ENCODE peak calls at places on chromosomes 16 and 17, in four cellular contexts. E is cardiac muscle cell, W is HuH-7, A is DMS79 treated with DMSO at 0.1 percent for 48 hours. M is an unnamed sample.

GRCh38 chr16:63617047-63617989 is 1504.5 kb downstream of the CDH11 start:
- DNase-seq in E (peak), W (no peak), A (no peak), M (peak)

GRCh38 chr16:23527961-23528634 is 17.8 kb upstream of the GGA2 start:
- DNase-seq in E (no peak), W (no peak), A (no peak), M (no peak)

GRCh38 chr16:15604460-15605390 is 38.2 kb downstream of the MARF1 start:
- DNase-seq in W (no peak), A (no peak), E (no peak), M (no peak)

GRCh38 chr17:16820979-16821543 is 131.0 kb downstream of the CCDC144A start:
- DNase-seq in A (no peak), W (no peak), E (no peak), M (no peak)

GRCh38 chr17:77376795-77377751 is 236.3 kb downstream of the SEC14L1 start:
- DNase-seq in E (no peak), A (no peak), W (no peak), M (no peak)

GRCh38 chr17:29341726-29342125 is 47.8 kb upstream of the NUFIP2 start:
- DNase-seq in W (no peak), E (no peak), A (no peak), M (no peak)

GRCh38 chr16:17343729-17344128 is 127.0 kb downstream of the XYLT1 start:
- DNase-seq in A (no peak), E (no peak), W (no peak), M (no peak)

GRCh38 chr17:38918129-38918913 is 7.1 kb upstream of the LASP1NB start:
- DNase-seq in E (no peak), A (no peak), W (no peak), M (no peak)

GRCh38 chr17:7557825-7558543 is 566 bp upstream of the TNFSF13 start:
- DNase-seq in E (peak), A (peak), W (no peak), M (no peak)

GRCh38 chr16:66512589-66513404 is 37.1 kb downstream of the TK2 start:
- DNase-seq in W (no peak), E (no peak), A (no peak), M (no peak)

GRCh38 chr17:40321502-40322416 is 12.8 kb downstream of the RARA start:
- DNase-seq in A (no peak), W (no peak), E (no peak), M (no peak)

GRCh38 chr16:70342016-70342415 is 4.7 kb upstream of the DDX19A start:
- DNase-seq in W (no peak), E (peak), A (no peak), M (no peak)

GRCh38 chr17:27892866-27893769 is at the start of gene LYRM9:
- DNase-seq in A (peak), W (peak), E (peak), M (peak)

GRCh38 chr17:38608648-38609047 is 2.9 kb upstream of the SRCIN1 start:
- DNase-seq in W (no peak), A (peak), E (no peak), M (no peak)

GRCh38 chr16:78693496-78693895 is 594.0 kb downstream of the WWOX start:
- DNase-seq in A (no peak), E (no peak), W (no peak), M (no peak)

M was measured in glutamatergic neuron.